ENCODE peak calls at places on chromosomes 13 and 19, in seven cellular contexts. J is tibial artery, X is pancreas, D is OCI-LY7, B is Karpas-422, H is lower lobe of right lung, A is upper lobe of right lung. K is an unnamed sample.

GRCh38 chr19:38433268-38433733 is at the start of gene RYR1:
- DNase-seq in J (peak; percentile 71), B (peak; percentile 79), A (peak; percentile 79), D (peak; percentile 27), H (peak; percentile 79), X (no peak), K (no peak)

GRCh38 chr19:42096255-42096837 is 20.4 kb downstream of the ZNF574 start:
- DNase-seq in X (no peak), B (no peak), A (no peak), J (no peak), H (no peak), D (no peak), K (no peak)

GRCh38 chr13:34901577-34901976 is 40.5 kb upstream of the NBEA start:
- DNase-seq in J (no peak), D (no peak), B (no peak), H (no peak), A (no peak), X (no peak), K (no peak)

GRCh38 chr19:2385053-2385721 is 25.1 kb downstream of the TMPRSS9 start:
- DNase-seq in B (no peak), D (peak; percentile 21), H (no peak), X (peak; percentile 67), A (no peak), J (no peak), K (no peak)

GRCh38 chr19:17755977-17756670 is 4.8 kb downstream of the FCHO1 start:
- DNase-seq in B (peak; percentile 92), J (no peak), H (no peak), D (peak; percentile 91), A (no peak), X (peak; percentile 73), K (no peak)

GRCh38 chr13:21749410-21749809 is 78.5 kb downstream of the FGF9 start:
- DNase-seq in D (no peak), B (no peak), H (no peak), J (no peak), A (no peak), X (no peak), K (no peak)

GRCh38 chr13:97306646-97307045 is 84.5 kb downstream of the MBNL2 start:
- DNase-seq in B (no peak), J (no peak), A (no peak), X (no peak), D (no peak), H (no peak), K (no peak)

GRCh38 chr19:55241935-55242464 is 13.4 kb upstream of the TMEM86B start:
- DNase-seq in A (no peak), X (no peak), B (no peak), D (no peak), J (no peak), H (no peak), K (no peak)

GRCh38 chr13:55013051-55013450 is 1984.4 kb downstream of the OLFM4 start:
- DNase-seq in X (no peak), H (no peak), D (no peak), J (no peak), B (no peak), A (no peak), K (no peak)

GRCh38 chr13:74774252-74774651 is 640.0 kb upstream of the KLF12 start:
- DNase-seq in B (no peak), J (no peak), X (no peak), A (no peak), H (no peak), D (no peak), K (no peak)

GRCh38 chr19:5941673-5942072 is 27.6 kb downstream of the CAPS start:
- DNase-seq in H (no peak), D (no peak), B (no peak), X (peak; percentile 26), A (no peak), J (no peak), K (no peak)

GRCh38 chr19:5947435-5947834 is 30.5 kb downstream of the RANBP3 start:
- DNase-seq in H (peak; percentile 80), D (no peak), A (peak; percentile 78), J (peak; percentile 66), X (peak; percentile 32), B (no peak), K (peak; percentile 47)

GRCh38 chr19:5940260-5941208 is 26.5 kb downstream of the CAPS start:
- DNase-seq in X (peak; percentile 39), A (no peak), J (no peak), B (no peak), D (no peak), H (no peak), K (no peak)

GRCh38 chr19:5942991-5943390 is 28.9 kb downstream of the CAPS start:
- DNase-seq in X (no peak), A (no peak), D (no peak), J (no peak), B (no peak), H (no peak), K (no peak)

DNA sequence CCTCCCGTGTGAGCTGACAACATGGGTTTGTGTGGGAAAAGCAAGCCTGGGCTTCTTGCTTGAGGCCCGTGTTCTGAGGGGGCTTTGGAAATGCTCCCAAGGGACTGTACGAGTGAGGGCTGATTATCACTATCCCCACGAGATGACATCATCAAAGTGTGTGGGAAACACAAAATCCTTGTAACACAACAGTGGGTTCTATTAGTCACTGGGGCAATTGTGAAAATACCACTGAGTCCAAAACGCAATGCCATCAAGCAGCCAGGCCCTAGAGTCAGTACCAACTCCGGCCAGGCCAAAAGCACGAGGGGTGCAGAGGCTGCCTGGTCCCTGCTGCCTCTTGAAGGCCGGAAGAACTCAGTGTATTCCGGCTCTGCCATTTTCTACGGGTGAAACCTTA is 29.6 kb downstream of the CAPS start:
- DNase-seq in X (no peak), A (no peak), J (no peak), H (no peak), B (no peak), D (no peak), K (no peak)
- H3K4me1 ChIP-seq in X (no peaks in the 10 kb centered on the region), A (peaks cover 22% of the 10 kb centered on the region), J (peaks cover 13% of the 10 kb centered on the region), H (peaks cover 28% of the 10 kb centered on the region), B (no peaks in the 10 kb centered on the region), D (peaks cover 14% of the 10 kb centered on the region), K (no peaks in the 10 kb centered on the region)

GRCh38 chr19:46016426-46017094 is 6.3 kb downstream of the PGLYRP1 start:
- DNase-seq in A (peak; percentile 91), X (peak; percentile 92), J (peak; percentile 68), D (peak; percentile 59), H (peak; percentile 89), B (peak; percentile 90), K (no peak)

GRCh38 chr19:46014534-46014933 is 8.3 kb downstream of the PGLYRP1 start:
- DNase-seq in J (no peak), A (no peak), B (no peak), X (no peak), H (peak; percentile 6), D (no peak), K (no peak)

GRCh38 chr19:46017095-46017429 is 5.8 kb downstream of the PGLYRP1 start:
- DNase-seq in A (no peak), D (no peak), J (no peak), B (no peak), H (no peak), X (no peak), K (no peak)

GRCh38 chr19:46015080-46015960 is 7.5 kb downstream of the PGLYRP1 start:
- DNase-seq in D (peak; percentile 38), X (peak; percentile 94), B (peak; percentile 63), J (peak; percentile 48), A (peak; percentile 92), H (peak; percentile 91), K (peak; percentile 16)

GRCh38 chr19:46015961-46016425 is 6.9 kb downstream of the PGLYRP1 start:
- DNase-seq in B (no peak), J (no peak), H (peak; percentile 46), D (no peak), A (no peak), X (peak; percentile 76), K (no peak)
- H3K27ac ChIP-seq in B (no peak overlapping the region), J (peak overlapping the region; percentile 54), H (no peak overlapping the region), D (no peak overlapping the region), A (no peak overlapping the region), X (no peak overlapping the region), K (no peak overlapping the region)

GRCh38 chr13:95319551-95320274 is 18.5 kb upstream of the ABCC4 start:
- DNase-seq in H (no peak), X (no peak), A (no peak), D (no peak), J (no peak), B (no peak), K (no peak)

GRCh38 chr13:95317037-95317989 is 16.1 kb upstream of the ABCC4 start:
- DNase-seq in A (no peak), H (no peak), X (no peak), B (no peak), J (no peak), D (no peak), K (no peak)

GRCh38 chr13:95315752-95316151 is 14.5 kb upstream of the ABCC4 start:
- DNase-seq in H (no peak), B (no peak), D (no peak), J (no peak), X (no peak), A (no peak), K (no peak)
- H3K4me1 ChIP-seq in H (no peaks in the 10 kb centered on the region), B (no peaks in the 10 kb centered on the region), D (no peaks in the 10 kb centered on the region), J (no peaks in the 10 kb centered on the region), X (no peaks in the 10 kb centered on the region), A (no peaks in the 10 kb centered on the region), K (no peaks in the 10 kb centered on the region)

DNA sequence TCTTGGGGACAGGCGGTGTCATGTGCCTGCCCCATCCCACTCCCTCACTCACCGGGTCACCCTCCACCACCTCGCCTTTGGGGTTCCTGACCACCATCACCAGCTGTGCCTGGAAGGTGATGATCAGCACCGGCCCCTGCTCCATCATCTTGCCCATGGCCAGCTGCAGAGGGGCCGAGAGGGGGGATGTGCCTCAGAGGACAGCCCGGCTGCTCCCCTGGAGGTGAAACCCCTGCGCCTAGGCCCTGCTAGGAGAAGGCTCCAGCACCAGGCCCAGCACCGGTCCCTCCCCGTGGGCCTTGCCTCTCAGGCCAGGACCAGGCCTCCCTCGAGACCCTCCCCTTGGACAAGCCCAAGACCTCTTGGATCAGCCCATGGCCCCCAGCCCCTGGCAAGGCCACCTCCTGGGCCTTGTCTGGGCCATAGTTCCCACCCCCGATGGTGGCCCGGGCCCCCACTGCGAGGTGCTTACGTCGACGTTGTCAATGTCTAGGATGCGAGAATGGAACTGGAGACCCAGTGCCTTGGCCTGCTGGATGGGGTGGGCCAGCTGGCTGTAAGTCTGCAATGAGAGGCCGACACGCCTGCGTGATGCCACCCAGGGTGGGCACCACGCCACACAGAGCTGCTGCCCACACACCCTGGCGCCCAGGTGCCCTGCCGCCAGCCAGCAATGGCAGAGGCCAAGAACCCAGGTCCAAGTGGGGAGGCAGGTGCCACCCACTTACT is 1.8 kb upstream of the CTXN1 start:
- DNase-seq in H (peak; percentile 47), B (no peak), X (peak; percentile 84), J (peak; percentile 21), D (no peak), A (no peak), K (no peak)
- H3K27ac ChIP-seq in H (peak overlapping the region; percentile 49), B (no peak overlapping the region), X (peak overlapping the region; percentile 74), J (peak overlapping the region; percentile 96), D (no peak overlapping the region), A (peak overlapping the region; percentile 24), K (peak overlapping the region; percentile 96)

DNA sequence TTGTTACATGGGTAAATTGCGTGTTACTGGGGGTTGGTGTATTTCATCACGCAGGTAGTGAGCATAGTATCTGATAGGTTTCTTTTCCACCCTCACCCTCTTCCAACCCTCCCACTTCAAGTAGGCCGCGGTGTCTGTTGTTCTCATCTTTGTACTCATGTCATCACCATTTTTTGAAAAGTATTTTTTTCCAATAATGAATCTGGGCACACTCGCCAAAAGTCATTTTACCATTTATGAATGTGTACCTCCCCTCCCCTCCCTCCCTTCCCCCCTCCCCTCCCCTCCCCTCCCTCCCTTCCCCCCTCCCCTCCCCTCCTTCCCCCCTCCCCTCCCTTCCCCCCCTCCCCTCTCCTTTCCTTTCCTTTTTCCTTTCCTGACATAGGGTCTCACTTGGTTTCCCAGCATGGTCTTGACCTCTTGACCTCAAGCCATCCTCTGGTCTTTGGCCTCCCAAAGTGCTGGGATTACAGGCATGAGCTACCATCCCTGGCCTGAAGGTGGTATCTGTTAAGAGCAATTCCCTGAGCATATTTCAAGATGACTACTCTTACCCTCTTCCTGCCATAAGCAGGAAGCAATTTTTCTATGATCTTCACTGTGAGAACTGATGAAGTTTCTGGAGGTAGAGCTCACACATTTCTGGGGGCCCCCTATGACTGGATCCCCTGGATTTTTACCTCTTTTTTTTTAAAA is 15.7 kb downstream of the ZNF627 start:
- DNase-seq in A (no peak), J (no peak), X (no peak), B (no peak), H (no peak), D (peak; percentile 20), K (no peak)
- H3K4me1 ChIP-seq in A (no peaks in the 10 kb centered on the region), J (no peaks in the 10 kb centered on the region), X (no peaks in the 10 kb centered on the region), B (no peaks in the 10 kb centered on the region), H (no peaks in the 10 kb centered on the region), D (no peaks in the 10 kb centered on the region), K (no peaks in the 10 kb centered on the region)